ENCODE peak calls at places on chromosome 1, in four cellular contexts. O, Z, E and M are unnamed samples.

GRCh38 chr1:36108314-36108713 is 16.7 kb downstream of the COL8A2 start:
- DNase-seq in O (no peak), E (no peak), Z (no peak), M (no peak)

GRCh38 chr1:121544500-121544899 is 359.7 kb downstream of the SRGAP2C start:
- DNase-seq in E (no peak), Z (no peak), O (no peak), M (no peak)

GRCh38 chr1:245155186-245156040 is 628 bp downstream of the KIF26B start:
- DNase-seq in E (peak; percentile 57), Z (peak; percentile 6), O (peak; percentile 33), M (peak; percentile 58)

GRCh38 chr1:184242507-184242943 is 144.3 kb upstream of the C1orf21 start:
- DNase-seq in O (no peak), E (peak; percentile 45), Z (no peak), M (no peak)

GRCh38 chr1:40004857-40005256 is 35.7 kb upstream of the CAP1 start:
- DNase-seq in Z (no peak), O (no peak), E (no peak), M (no peak)

GRCh38 chr1:115496904-115497527 is 144.8 kb upstream of the VANGL1 start:
- DNase-seq in E (peak; percentile 39), O (no peak), Z (no peak), M (no peak)

GRCh38 chr1:201916649-201917249 is 28.1 kb downstream of the SHISA4 start:
- DNase-seq in E (peak; percentile 76), Z (no peak), O (no peak), M (peak; percentile 39)

GRCh38 chr1:108009603-108010195 is 44.7 kb upstream of the VAV3 start:
- DNase-seq in Z (no peak), E (no peak), O (no peak), M (no peak)

GRCh38 chr1:171645553-171646336 is 6.7 kb downstream of the MYOC start:
- DNase-seq in E (peak; percentile 43), Z (no peak), O (no peak), M (no peak)

GRCh38 chr1:17558954-17559617 is 19.6 kb downstream of the ARHGEF10L start:
- DNase-seq in Z (no peak), E (no peak), O (no peak), M (no peak)

GRCh38 chr1:25711555-25712298 is 88.3 kb upstream of the SELENON start:
- DNase-seq in E (peak; percentile 61), Z (peak; percentile 50), O (no peak), M (no peak)

GRCh38 chr1:207944571-207944970 is 33.6 kb upstream of the CD34 start:
- DNase-seq in E (no peak), O (no peak), Z (no peak), M (no peak)

GRCh38 chr1:1092149-1092855 is 18.2 kb upstream of the RNF223 start:
- DNase-seq in Z (no peak), O (no peak), E (no peak), M (no peak)

GRCh38 chr1:39679821-39680220 is 7.9 kb upstream of the NT5C1A start:
- DNase-seq in E (no peak), Z (no peak), O (no peak), M (no peak)

GRCh38 chr1:108107658-108108057 is 92.5 kb downstream of the SLC25A24 start:
- DNase-seq in O (no peak), Z (no peak), E (peak; percentile 43), M (no peak)